ENCODE peak calls at places on chromosomes 2 and 18, in four cellular contexts. G, V, X and W are unnamed samples.

GRCh38 chr2:134224005-134224404 is 29.9 kb upstream of the MGAT5 start:
- DNase-seq in G (no peak), V (no peak), X (no peak), W (no peak)

GRCh38 chr2:143217512-143218136 is 88.4 kb downstream of the ARHGAP15 start:
- DNase-seq in G (no peak), X (no peak), V (no peak), W (no peak)

GRCh38 chr2:39494784-39495251 is 57.7 kb upstream of the MAP4K3 start:
- DNase-seq in V (no peak), G (no peak), X (no peak), W (no peak)

GRCh38 chr2:126661702-126662465 is 5.9 kb downstream of the GYPC start:
- DNase-seq in X (no peak), G (no peak), V (no peak), W (no peak)

GRCh38 chr2:60365556-60365955 is 187.9 kb downstream of the BCL11A start:
- DNase-seq in V (no peak), G (no peak), X (peak; percentile 14), W (no peak)

GRCh38 chr18:24138281-24138883 is 480 bp upstream of the CABYR start:
- DNase-seq in V (no peak), X (no peak), G (no peak), W (no peak)

GRCh38 chr2:121333834-121334558 is 49.0 kb upstream of the TFCP2L1 start:
- DNase-seq in X (no peak), G (no peak), V (no peak), W (no peak)

GRCh38 chr2:55157474-55157884 is 74.6 kb downstream of the CLHC1 start:
- DNase-seq in G (no peak), X (peak; percentile 55), V (no peak), W (no peak)

GRCh38 chr2:219111375-219112069 is 49.1 kb downstream of the NHEJ1 start:
- DNase-seq in V (no peak), X (no peak), G (no peak), W (no peak)

GRCh38 chr2:47521666-47522285 is 118.8 kb downstream of the MSH2 start:
- DNase-seq in X (no peak), V (no peak), G (no peak), W (no peak)

GRCh38 chr2:47519604-47520301 is 116.8 kb downstream of the MSH2 start:
- DNase-seq in G (no peak), X (no peak), V (no peak), W (no peak)

GRCh38 chr2:47520302-47520630 is 117.3 kb downstream of the MSH2 start:
- DNase-seq in X (no peak), G (no peak), V (no peak), W (no peak)

GRCh38 chr2:47519147-47519537 is 116.2 kb downstream of the MSH2 start:
- DNase-seq in X (no peak), G (no peak), V (no peak), W (no peak)

DNA sequence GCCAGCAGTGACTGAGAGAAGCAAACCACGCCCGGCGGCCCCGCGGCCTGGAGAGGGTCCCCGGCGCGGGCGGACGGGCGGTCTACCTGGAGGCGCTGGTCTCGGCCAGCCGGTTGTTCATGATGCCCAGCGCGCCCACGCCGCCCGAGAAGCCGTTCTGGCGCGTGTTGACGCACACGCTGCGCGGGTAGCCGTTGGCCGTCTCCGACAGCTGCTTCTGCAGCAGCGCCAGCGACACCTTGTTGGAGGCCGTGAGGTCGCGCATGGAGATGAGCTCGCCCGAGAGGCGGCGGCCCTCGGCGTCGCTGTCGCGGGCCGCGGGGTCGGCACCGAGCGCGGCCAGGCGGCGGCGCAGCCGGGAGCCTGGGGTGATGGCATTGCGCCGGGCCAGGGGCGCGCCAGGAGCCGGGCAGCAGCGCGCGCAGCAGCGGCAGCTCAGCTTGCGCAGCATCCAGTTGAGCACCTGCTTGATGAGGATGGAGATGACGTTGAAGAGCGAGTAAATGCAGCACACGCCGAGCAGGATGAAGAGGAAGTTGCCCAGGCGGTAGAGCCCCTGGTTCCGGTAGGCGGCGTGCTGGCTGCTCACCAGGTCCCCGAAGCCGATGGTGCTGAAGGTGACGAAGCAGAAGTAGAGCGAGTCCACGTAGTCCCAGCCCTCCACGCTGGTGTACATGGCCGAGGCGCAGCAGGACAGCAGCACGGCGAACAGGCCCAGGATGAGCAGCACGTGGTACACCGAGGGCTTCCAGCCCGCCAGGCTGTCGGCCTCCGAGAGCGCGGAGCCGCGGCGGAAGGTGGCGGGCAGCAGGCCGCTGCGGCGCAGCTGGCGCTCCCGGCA is 118.1 kb downstream of the MSH2 start:
- DNase-seq in V (peak; percentile 25), X (peak; percentile 61), G (no peak), W (peak; percentile 83)
- H3K4me3 ChIP-seq in V (peak overlapping the region; percentile 14), X (peak overlapping the region; percentile 29), G (peak overlapping the region; percentile 66), W (peak overlapping the region; percentile 21)

GRCh38 chr2:172105715-172106124 is 3.0 kb upstream of the DLX2 start:
- DNase-seq in X (no peak), G (no peak), V (no peak), W (no peak)

GRCh38 chr2:172101707-172102158 is 967 bp downstream of the DLX2 start:
- DNase-seq in G (no peak), X (peak; percentile 19), V (no peak), W (no peak)

GRCh38 chr2:172102159-172102857 is 392 bp downstream of the DLX2 start:
- DNase-seq in V (no peak), X (peak; percentile 18), G (no peak), W (peak; percentile 82)

GRCh38 chr2:172102858-172103359 is at the start of gene DLX2:
- DNase-seq in G (no peak), X (peak; percentile 75), V (no peak), W (peak; percentile 85)

GRCh38 chr2:172103471-172104292 is 982 bp upstream of the DLX2 start:
- DNase-seq in G (no peak), V (no peak), X (peak; percentile 69), W (peak; percentile 96)
- H3K4me1 ChIP-seq in G (peaks cover 61% of the 10 kb centered on the region), V (peaks cover 9% of the 10 kb centered on the region), X (peaks cover 8% of the 10 kb centered on the region), W (peaks cover 74% of the 10 kb centered on the region)

GRCh38 chr2:233356546-233357308 is 2.4 kb downstream of the DGKD start:
- DNase-seq in V (no peak), G (no peak), X (no peak), W (no peak)
- H3K4me3 ChIP-seq in V (no peak overlapping the region), G (no peak overlapping the region), X (no peak overlapping the region), W (peak overlapping the region; percentile 65)

GRCh38 chr18:1191341-1191740 is 286.7 kb downstream of the ADCYAP1 start:
- DNase-seq in G (no peak), X (no peak), V (no peak), W (no peak)
- H3K4me1 ChIP-seq in G (no peaks in the 10 kb centered on the region), X (no peaks in the 10 kb centered on the region), V (no peaks in the 10 kb centered on the region), W (no peaks in the 10 kb centered on the region)

GRCh38 chr2:95342556-95343320 is 45.6 kb downstream of the KCNIP3 start:
- DNase-seq in V (no peak), G (no peak), X (no peak), W (peak; percentile 15)
- H3K4me3 ChIP-seq in V (no peak overlapping the region), G (no peak overlapping the region), X (no peak overlapping the region), W (no peak overlapping the region)

GRCh38 chr2:37782155-37782673 is 110.8 kb upstream of the CDC42EP3 start:
- DNase-seq in V (no peak), X (no peak), G (no peak), W (no peak)

GRCh38 chr2:37784759-37785149 is 113.3 kb upstream of the CDC42EP3 start:
- DNase-seq in V (no peak), X (no peak), G (no peak), W (no peak)

GRCh38 chr2:37782721-37783438 is 111.4 kb upstream of the CDC42EP3 start:
- DNase-seq in G (no peak), V (no peak), X (no peak), W (no peak)

GRCh38 chr2:37784071-37784758 is 112.8 kb upstream of the CDC42EP3 start:
- DNase-seq in G (no peak), V (no peak), X (no peak), W (no peak)

GRCh38 chr2:37783545-37783944 is 112.1 kb upstream of the CDC42EP3 start:
- DNase-seq in G (no peak), V (no peak), X (no peak), W (no peak)
- H3K4me1 ChIP-seq in G (peaks cover 23% of the 10 kb centered on the region), V (no peaks in the 10 kb centered on the region), X (no peaks in the 10 kb centered on the region), W (peaks cover 9% of the 10 kb centered on the region)

GRCh38 chr2:213238753-213239591 is 45.3 kb upstream of the SPAG16 start:
- DNase-seq in X (peak; percentile 39), G (no peak), V (no peak), W (no peak)
- H3K4me3 ChIP-seq in X (no peak overlapping the region), G (peak overlapping the region; percentile 46), V (no peak overlapping the region), W (no peak overlapping the region)